ENCODE peak calls at places on chromosomes 13 and 19, in seven cellular contexts. A is HCT116; N is upper lobe of left lung; L is activated B cell treated with CpG ODN at 0.5 μM for 24 hours; W is activated CD4-positive, alpha-beta T cell treated with anti-CD3 and anti-CD28 coated beads for 36 hours; Y is SK-N-SH treated with all-trans-retinoic acid at 6 μM for 48 hours; O is activated CD8-positive, alpha-beta T cell treated with anti-CD3 and anti-CD28 coated beads, Interleukin-2, amount 10 ng/mL, durations not matched to agents 7 days and 5 days. F is an unnamed sample.

GRCh38 chr19:5882421-5882968 is 12.2 kb upstream of the FUT5 start:
- ATAC-seq in O (no peak), W (no peak), A (no peak), L (no peak), Y (no peak), N (no peak), F (peak)

GRCh38 chr13:94309997-94310842 is 169.3 kb downstream of the DCT start:
- ATAC-seq in O (no peak), N (no peak), A (no peak), Y (peak), W (no peak), L (no peak), F (no peak)

GRCh38 chr13:113044431-113045114 is 61.0 kb upstream of the F7 start:
- ATAC-seq in O (no peak), A (no peak), N (no peak), L (no peak), Y (no peak), W (no peak), F (no peak)

GRCh38 chr19:406999-407491 is 1.9 kb downstream of the C2CD4C start:
- ATAC-seq in O (no peak), L (no peak), N (no peak), Y (no peak), W (no peak), A (no peak), F (no peak)

GRCh38 chr13:53637971-53638547 is 609.4 kb downstream of the OLFM4 start:
- ATAC-seq in A (no peak), N (no peak), O (no peak), W (no peak), L (no peak), Y (no peak), F (no peak)

GRCh38 chr13:88948501-88948900 is 1277.3 kb downstream of the SLITRK5 start:
- ATAC-seq in W (no peak), Y (no peak), O (no peak), L (no peak), N (no peak), A (no peak), F (no peak)

GRCh38 chr19:7953576-7953975 is 10.1 kb upstream of the TIMM44 start:
- ATAC-seq in L (no peak), O (no peak), N (no peak), A (no peak), Y (no peak), W (no peak), F (no peak)

GRCh38 chr19:19278315-19278714 is 5.2 kb upstream of the TM6SF2 start:
- ATAC-seq in W (no peak), Y (no peak), L (no peak), N (no peak), O (no peak), A (no peak), F (no peak)

F was measured in esophagus mucosa.